ENCODE peak calls at places on chromosomes 7 and 10, in six cellular contexts. One of them, this sample, is unnamed.

GRCh38 chr10:51090190-51090589 is 15.9 kb downstream of the PRKG1 start:
- DNase-seq in kidney: no peak
- DNase-seq in Panc1: no peak
- DNase-seq in OCI-LY7: no peak
- DNase-seq in iPS DF 6.9: no peak
- DNase-seq in pancreas: no peak
- DNase-seq in this sample: no peak

GRCh38 chr7:156875766-156876165 is 17.2 kb downstream of the LMBR1 start:
- DNase-seq in kidney: no peak
- DNase-seq in Panc1: no peak
- DNase-seq in OCI-LY7: no peak
- DNase-seq in iPS DF 6.9: no peak
- DNase-seq in pancreas: no peak
- DNase-seq in this sample: no peak

GRCh38 chr7:22223841-22224240 is 133.1 kb downstream of the RAPGEF5 start:
- DNase-seq in kidney: no peak
- DNase-seq in Panc1: no peak
- DNase-seq in OCI-LY7: no peak
- DNase-seq in iPS DF 6.9: no peak
- DNase-seq in pancreas: no peak
- DNase-seq in this sample: no peak

GRCh38 chr7:46652317-46652716 is 731.2 kb upstream of the IGFBP3 start:
- DNase-seq in kidney: no peak
- DNase-seq in Panc1: no peak
- DNase-seq in OCI-LY7: no peak
- DNase-seq in iPS DF 6.9: no peak
- DNase-seq in pancreas: no peak
- DNase-seq in this sample: no peak

GRCh38 chr10:71729023-71729649 is 9.6 kb upstream of the C10orf105 start:
- DNase-seq in kidney: peak
- DNase-seq in Panc1: no peak
- DNase-seq in OCI-LY7: peak
- DNase-seq in iPS DF 6.9: no peak
- DNase-seq in pancreas: peak
- DNase-seq in this sample: no peak

GRCh38 chr7:112495820-112496462 is 15.2 kb downstream of the LSMEM1 start:
- DNase-seq in kidney: no peak
- DNase-seq in Panc1: peak
- DNase-seq in OCI-LY7: peak
- DNase-seq in iPS DF 6.9: no peak
- DNase-seq in pancreas: peak
- DNase-seq in this sample: peak

GRCh38 chr10:13930123-13930522 is 343.4 kb downstream of the PRPF18 start:
- DNase-seq in kidney: no peak
- DNase-seq in Panc1: no peak
- DNase-seq in OCI-LY7: no peak
- DNase-seq in iPS DF 6.9: no peak
- DNase-seq in pancreas: no peak
- DNase-seq in this sample: no peak

GRCh38 chr10:124296121-124296812 is 122.5 kb downstream of the OAT start:
- DNase-seq in kidney: no peak
- DNase-seq in Panc1: no peak
- DNase-seq in OCI-LY7: no peak
- DNase-seq in iPS DF 6.9: no peak
- DNase-seq in pancreas: no peak
- DNase-seq in this sample: no peak

GRCh38 chr7:50848203-50848602 is 65.5 kb upstream of the GRB10 start:
- DNase-seq in kidney: no peak
- DNase-seq in Panc1: no peak
- DNase-seq in OCI-LY7: no peak
- DNase-seq in iPS DF 6.9: no peak
- DNase-seq in pancreas: no peak
- DNase-seq in this sample: no peak

GRCh38 chr7:1323178-1324027 is 90.7 kb downstream of the UNCX start:
- DNase-seq in kidney: peak
- DNase-seq in Panc1: no peak
- DNase-seq in OCI-LY7: no peak
- DNase-seq in iPS DF 6.9: no peak
- DNase-seq in pancreas: no peak
- DNase-seq in this sample: no peak

GRCh38 chr10:100774223-100774622 is 28.8 kb downstream of the PAX2 start:
- DNase-seq in kidney: no peak
- DNase-seq in Panc1: no peak
- DNase-seq in OCI-LY7: no peak
- DNase-seq in iPS DF 6.9: no peak
- DNase-seq in pancreas: no peak
- DNase-seq in this sample: no peak

GRCh38 chr10:111113961-111114830 is 37.4 kb downstream of the ADRA2A start:
- DNase-seq in kidney: no peak
- DNase-seq in Panc1: no peak
- DNase-seq in OCI-LY7: no peak
- DNase-seq in iPS DF 6.9: no peak
- DNase-seq in pancreas: no peak
- DNase-seq in this sample: no peak

GRCh38 chr7:18521945-18522566 is 26.5 kb downstream of the HDAC9 start:
- DNase-seq in kidney: no peak
- DNase-seq in Panc1: no peak
- DNase-seq in OCI-LY7: peak
- DNase-seq in iPS DF 6.9: no peak
- DNase-seq in pancreas: no peak
- DNase-seq in this sample: no peak

GRCh38 chr10:23088609-23089008 is 6.8 kb upstream of the MSRB2 start:
- DNase-seq in kidney: no peak
- DNase-seq in Panc1: no peak
- DNase-seq in OCI-LY7: no peak
- DNase-seq in iPS DF 6.9: no peak
- DNase-seq in pancreas: no peak
- DNase-seq in this sample: no peak

GRCh38 chr7:5211730-5212482 is 21.9 kb downstream of the WIPI2 start:
- DNase-seq in kidney: no peak
- DNase-seq in Panc1: no peak
- DNase-seq in OCI-LY7: no peak
- DNase-seq in iPS DF 6.9: no peak
- DNase-seq in pancreas: no peak
- DNase-seq in this sample: no peak

GRCh38 chr7:20340839-20341238 is 10.1 kb downstream of the ITGB8 start:
- DNase-seq in kidney: no peak
- DNase-seq in Panc1: no peak
- DNase-seq in OCI-LY7: no peak
- DNase-seq in iPS DF 6.9: no peak
- DNase-seq in pancreas: peak
- DNase-seq in this sample: no peak

GRCh38 chr10:88731296-88731695 is 25.2 kb downstream of the LIPK start:
- DNase-seq in kidney: peak
- DNase-seq in Panc1: no peak
- DNase-seq in OCI-LY7: no peak
- DNase-seq in iPS DF 6.9: no peak
- DNase-seq in pancreas: no peak
- DNase-seq in this sample: no peak

GRCh38 chr7:157497744-157498541 is 161.1 kb downstream of the DNAJB6 start:
- DNase-seq in kidney: no peak
- DNase-seq in Panc1: no peak
- DNase-seq in OCI-LY7: no peak
- DNase-seq in iPS DF 6.9: no peak
- DNase-seq in pancreas: peak
- DNase-seq in this sample: no peak

GRCh38 chr7:67210567-67210966 is 213.9 kb downstream of the TYW1 start:
- DNase-seq in kidney: no peak
- DNase-seq in Panc1: no peak
- DNase-seq in OCI-LY7: no peak
- DNase-seq in iPS DF 6.9: no peak
- DNase-seq in pancreas: no peak
- DNase-seq in this sample: no peak

GRCh38 chr7:92645531-92646061 is 55.4 kb upstream of the FAM133B start:
- DNase-seq in kidney: no peak
- DNase-seq in Panc1: no peak
- DNase-seq in OCI-LY7: peak
- DNase-seq in iPS DF 6.9: no peak
- DNase-seq in pancreas: no peak
- DNase-seq in this sample: no peak

GRCh38 chr10:117005454-117006055 is 568 bp upstream of the SHTN1 start:
- DNase-seq in kidney: no peak
- DNase-seq in Panc1: peak
- DNase-seq in OCI-LY7: no peak
- DNase-seq in iPS DF 6.9: no peak
- DNase-seq in pancreas: no peak
- DNase-seq in this sample: no peak

GRCh38 chr10:104777086-104777799 is 136.2 kb downstream of the SORCS3 start:
- DNase-seq in kidney: no peak
- DNase-seq in Panc1: no peak
- DNase-seq in OCI-LY7: no peak
- DNase-seq in iPS DF 6.9: no peak
- DNase-seq in pancreas: no peak
- DNase-seq in this sample: no peak

GRCh38 chr7:35623381-35623780 is 71.6 kb downstream of the HERPUD2 start:
- DNase-seq in kidney: no peak
- DNase-seq in Panc1: no peak
- DNase-seq in OCI-LY7: no peak
- DNase-seq in iPS DF 6.9: no peak
- DNase-seq in pancreas: no peak
- DNase-seq in this sample: no peak

GRCh38 chr7:489876-490275 is 29.8 kb downstream of the PDGFA start:
- DNase-seq in kidney: peak
- DNase-seq in Panc1: no peak
- DNase-seq in OCI-LY7: no peak
- DNase-seq in iPS DF 6.9: no peak
- DNase-seq in pancreas: peak
- DNase-seq in this sample: no peak

GRCh38 chr7:85529197-85529596 is 342.3 kb upstream of the SEMA3D start:
- DNase-seq in kidney: no peak
- DNase-seq in Panc1: no peak
- DNase-seq in OCI-LY7: no peak
- DNase-seq in iPS DF 6.9: no peak
- DNase-seq in pancreas: peak
- DNase-seq in this sample: no peak

GRCh38 chr10:55410415-55410885 is 609.4 kb upstream of the PCDH15 start:
- DNase-seq in kidney: no peak
- DNase-seq in Panc1: no peak
- DNase-seq in OCI-LY7: no peak
- DNase-seq in iPS DF 6.9: no peak
- DNase-seq in pancreas: peak
- DNase-seq in this sample: no peak

GRCh38 chr7:36775061-36775631 is 50.9 kb upstream of the AOAH start:
- DNase-seq in kidney: no peak
- DNase-seq in Panc1: no peak
- DNase-seq in OCI-LY7: no peak
- DNase-seq in iPS DF 6.9: no peak
- DNase-seq in pancreas: no peak
- DNase-seq in this sample: no peak

GRCh38 chr10:22570733-22571430 is 143.5 kb downstream of the PIP4K2A start:
- DNase-seq in kidney: no peak
- DNase-seq in Panc1: no peak
- DNase-seq in OCI-LY7: no peak
- DNase-seq in iPS DF 6.9: no peak
- DNase-seq in pancreas: no peak
- DNase-seq in this sample: no peak

GRCh38 chr7:86025807-86026206 is 617.9 kb upstream of the GRM3 start:
- DNase-seq in kidney: no peak
- DNase-seq in Panc1: no peak
- DNase-seq in OCI-LY7: no peak
- DNase-seq in iPS DF 6.9: peak
- DNase-seq in pancreas: no peak
- DNase-seq in this sample: no peak

GRCh38 chr7:151232272-151233110 is at the start of gene CHPF2:
- DNase-seq in kidney: peak
- DNase-seq in Panc1: no peak
- DNase-seq in OCI-LY7: peak
- DNase-seq in iPS DF 6.9: no peak
- DNase-seq in pancreas: peak
- DNase-seq in this sample: peak

GRCh38 chr7:12684186-12684585 is 3.2 kb upstream of the ARL4A start:
- DNase-seq in kidney: no peak
- DNase-seq in Panc1: no peak
- DNase-seq in OCI-LY7: no peak
- DNase-seq in iPS DF 6.9: no peak
- DNase-seq in pancreas: no peak
- DNase-seq in this sample: no peak
- H3K4me3 ChIP-seq in kidney: no peak
- H3K4me3 ChIP-seq in Panc1: no peak
- H3K4me3 ChIP-seq in OCI-LY7: no peak
- H3K4me3 ChIP-seq in iPS DF 6.9: no peak
- H3K4me3 ChIP-seq in pancreas: no peak
- H3K4me3 ChIP-seq in this sample: no peak

DNA sequence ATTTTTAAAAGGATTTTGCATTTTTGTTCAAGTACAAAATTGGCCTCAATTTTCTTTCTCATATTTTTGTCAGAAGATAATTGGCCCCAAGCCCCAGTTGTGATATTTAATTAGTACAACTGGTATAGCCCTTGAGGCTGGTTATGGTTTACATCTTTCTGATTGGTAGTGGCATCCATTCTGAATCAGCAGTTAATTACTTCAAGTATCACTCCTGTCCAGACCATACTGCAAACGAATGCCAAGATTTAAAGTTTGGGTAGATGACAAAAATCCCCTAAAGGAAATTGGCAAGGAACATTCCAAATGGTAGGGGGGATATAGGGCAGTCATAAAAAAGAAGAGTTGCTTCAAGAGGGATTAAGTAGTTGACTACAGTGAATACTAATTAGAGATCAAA is 23.1 kb downstream of the MYPN start:
- DNase-seq in kidney: no peak
- DNase-seq in Panc1: no peak
- DNase-seq in OCI-LY7: no peak
- DNase-seq in iPS DF 6.9: no peak
- DNase-seq in pancreas: no peak
- DNase-seq in this sample: no peak
- H3K27ac ChIP-seq in kidney: no peak
- H3K27ac ChIP-seq in Panc1: peak
- H3K27ac ChIP-seq in OCI-LY7: no peak
- H3K27ac ChIP-seq in iPS DF 6.9: no peak
- H3K27ac ChIP-seq in pancreas: no peak
- H3K27ac ChIP-seq in this sample: no peak

GRCh38 chr7:11830582-11831382 is 1.2 kb downstream of the THSD7A start:
- DNase-seq in kidney: no peak
- DNase-seq in Panc1: no peak
- DNase-seq in OCI-LY7: no peak
- DNase-seq in iPS DF 6.9: no peak
- DNase-seq in pancreas: no peak
- DNase-seq in this sample: no peak
- H3K4me3 ChIP-seq in kidney: peak
- H3K4me3 ChIP-seq in Panc1: peak
- H3K4me3 ChIP-seq in OCI-LY7: no peak
- H3K4me3 ChIP-seq in iPS DF 6.9: peak
- H3K4me3 ChIP-seq in pancreas: peak
- H3K4me3 ChIP-seq in this sample: peak

DNA sequence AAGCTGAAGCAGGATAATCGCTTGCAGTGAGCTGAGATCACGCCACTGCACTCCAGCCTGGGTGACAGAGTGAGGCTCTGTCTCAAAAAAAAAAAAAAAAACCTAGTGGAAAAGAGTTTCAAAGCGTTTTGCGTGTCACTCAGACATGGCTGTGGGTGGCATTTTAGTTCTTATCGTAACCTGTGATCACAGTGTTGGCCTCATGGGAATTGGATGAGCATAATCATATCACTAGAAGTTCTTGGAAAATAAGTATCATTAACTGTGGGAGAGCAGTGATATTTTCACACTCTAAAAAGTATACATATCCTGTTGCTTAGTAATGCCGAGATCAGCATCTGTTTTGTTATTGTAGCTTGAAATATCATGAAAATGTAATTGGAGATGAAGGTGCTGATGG is 92.6 kb downstream of the CREM start:
- DNase-seq in kidney: no peak
- DNase-seq in Panc1: no peak
- DNase-seq in OCI-LY7: no peak
- DNase-seq in iPS DF 6.9: no peak
- DNase-seq in pancreas: no peak
- DNase-seq in this sample: no peak
- H3K27ac ChIP-seq in kidney: no peak
- H3K27ac ChIP-seq in Panc1: no peak
- H3K27ac ChIP-seq in OCI-LY7: no peak
- H3K27ac ChIP-seq in iPS DF 6.9: no peak
- H3K27ac ChIP-seq in pancreas: no peak
- H3K27ac ChIP-seq in this sample: no peak

This sample was measured in tibial nerve.